ENCODE peak calls at places on chromosomes 5 and 9, in eight cellular contexts. One of them, this sample, is unnamed.

GRCh38 chr9:108951578-108951977 is 17.4 kb downstream of the ABITRAM start:
- DNase-seq in heart right ventricle: no peak
- DNase-seq in cardiac muscle cell: no peak
- DNase-seq in uterus: no peak
- DNase-seq in fibroblast of lung: no peak
- DNase-seq in CD8-positive, alpha-beta T cell: no peak
- DNase-seq in tibial nerve: no peak
- DNase-seq in IMR-90: peak; percentile 1
- DNase-seq in this sample: no peak

GRCh38 chr9:16207161-16207560 is 654.3 kb downstream of the CCDC171 start:
- DNase-seq in IMR-90: peak; percentile 74
- DNase-seq in uterus: peak; percentile 71
- DNase-seq in CD8-positive, alpha-beta T cell: no peak
- DNase-seq in fibroblast of lung: peak; percentile 71
- DNase-seq in heart right ventricle: peak; percentile 36
- DNase-seq in tibial nerve: peak; percentile 57
- DNase-seq in cardiac muscle cell: no peak
- DNase-seq in this sample: no peak

GRCh38 chr9:111301195-111301594 is 28.8 kb downstream of the OR2K2 start:
- DNase-seq in tibial nerve: no peak
- DNase-seq in cardiac muscle cell: no peak
- DNase-seq in uterus: no peak
- DNase-seq in IMR-90: peak; percentile 67
- DNase-seq in heart right ventricle: no peak
- DNase-seq in fibroblast of lung: peak; percentile 70
- DNase-seq in CD8-positive, alpha-beta T cell: no peak
- DNase-seq in this sample: no peak

GRCh38 chr5:142966146-142966455 is 195.9 kb downstream of the ARHGAP26 start:
- DNase-seq in fibroblast of lung: no peak
- DNase-seq in CD8-positive, alpha-beta T cell: no peak
- DNase-seq in cardiac muscle cell: no peak
- DNase-seq in uterus: no peak
- DNase-seq in heart right ventricle: no peak
- DNase-seq in tibial nerve: no peak
- DNase-seq in IMR-90: no peak
- DNase-seq in this sample: no peak

GRCh38 chr5:134948929-134949328 is 18.8 kb upstream of the CATSPER3 start:
- DNase-seq in uterus: peak; percentile 66
- DNase-seq in cardiac muscle cell: no peak
- DNase-seq in tibial nerve: peak; percentile 12
- DNase-seq in heart right ventricle: no peak
- DNase-seq in CD8-positive, alpha-beta T cell: no peak
- DNase-seq in IMR-90: peak; percentile 48
- DNase-seq in fibroblast of lung: peak; percentile 42
- DNase-seq in this sample: no peak

GRCh38 chr9:120925535-120926396 is 830 bp downstream of the TRAF1 start:
- DNase-seq in heart right ventricle: no peak
- DNase-seq in uterus: no peak
- DNase-seq in fibroblast of lung: peak; percentile 85
- DNase-seq in CD8-positive, alpha-beta T cell: peak; percentile 73
- DNase-seq in cardiac muscle cell: no peak
- DNase-seq in tibial nerve: no peak
- DNase-seq in IMR-90: peak; percentile 99
- DNase-seq in this sample: no peak

GRCh38 chr9:4174781-4175180 is 125.1 kb downstream of the GLIS3 start:
- DNase-seq in fibroblast of lung: no peak
- DNase-seq in IMR-90: no peak
- DNase-seq in heart right ventricle: no peak
- DNase-seq in tibial nerve: no peak
- DNase-seq in uterus: no peak
- DNase-seq in cardiac muscle cell: no peak
- DNase-seq in CD8-positive, alpha-beta T cell: no peak
- DNase-seq in this sample: no peak

GRCh38 chr9:5582835-5583195 is 46.1 kb upstream of the RIC1 start:
- DNase-seq in CD8-positive, alpha-beta T cell: peak; percentile 13
- DNase-seq in IMR-90: peak; percentile 89
- DNase-seq in fibroblast of lung: peak; percentile 85
- DNase-seq in tibial nerve: peak; percentile 46
- DNase-seq in heart right ventricle: no peak
- DNase-seq in uterus: peak; percentile 23
- DNase-seq in cardiac muscle cell: no peak
- DNase-seq in this sample: no peak

GRCh38 chr9:132519033-132519432 is 63.4 kb upstream of the BARHL1 start:
- DNase-seq in cardiac muscle cell: no peak
- DNase-seq in IMR-90: no peak
- DNase-seq in heart right ventricle: no peak
- DNase-seq in tibial nerve: no peak
- DNase-seq in fibroblast of lung: no peak
- DNase-seq in CD8-positive, alpha-beta T cell: no peak
- DNase-seq in uterus: no peak
- DNase-seq in this sample: no peak

GRCh38 chr5:114412509-114413171 is 50.8 kb downstream of the KCNN2 start:
- DNase-seq in CD8-positive, alpha-beta T cell: no peak
- DNase-seq in fibroblast of lung: peak; percentile 97
- DNase-seq in IMR-90: peak; percentile 97
- DNase-seq in uterus: no peak
- DNase-seq in heart right ventricle: no peak
- DNase-seq in cardiac muscle cell: no peak
- DNase-seq in tibial nerve: no peak
- DNase-seq in this sample: no peak

GRCh38 chr5:121915765-121916164 is 46.0 kb upstream of the SRFBP1 start:
- DNase-seq in fibroblast of lung: no peak
- DNase-seq in heart right ventricle: no peak
- DNase-seq in tibial nerve: no peak
- DNase-seq in CD8-positive, alpha-beta T cell: no peak
- DNase-seq in cardiac muscle cell: no peak
- DNase-seq in uterus: no peak
- DNase-seq in IMR-90: no peak
- DNase-seq in this sample: no peak

GRCh38 chr5:2549354-2549753 is 202.1 kb downstream of the IRX2 start:
- DNase-seq in fibroblast of lung: no peak
- DNase-seq in heart right ventricle: no peak
- DNase-seq in IMR-90: no peak
- DNase-seq in tibial nerve: no peak
- DNase-seq in uterus: no peak
- DNase-seq in cardiac muscle cell: no peak
- DNase-seq in CD8-positive, alpha-beta T cell: no peak
- DNase-seq in this sample: no peak

GRCh38 chr5:61809651-61810050 is 477.6 kb downstream of the ZSWIM6 start:
- DNase-seq in cardiac muscle cell: no peak
- DNase-seq in tibial nerve: no peak
- DNase-seq in IMR-90: no peak
- DNase-seq in fibroblast of lung: no peak
- DNase-seq in heart right ventricle: no peak
- DNase-seq in uterus: no peak
- DNase-seq in CD8-positive, alpha-beta T cell: no peak
- DNase-seq in this sample: no peak

GRCh38 chr9:130042406-130042930 is 521 bp downstream of the FNBP1 start:
- DNase-seq in heart right ventricle: peak; percentile 42
- DNase-seq in uterus: peak; percentile 41
- DNase-seq in CD8-positive, alpha-beta T cell: peak; percentile 44
- DNase-seq in tibial nerve: no peak
- DNase-seq in cardiac muscle cell: peak; percentile 56
- DNase-seq in IMR-90: no peak
- DNase-seq in fibroblast of lung: no peak
- DNase-seq in this sample: no peak

GRCh38 chr9:89153618-89154017 is 25.0 kb downstream of the SHC3 start:
- DNase-seq in heart right ventricle: no peak
- DNase-seq in cardiac muscle cell: no peak
- DNase-seq in IMR-90: peak; percentile 94
- DNase-seq in CD8-positive, alpha-beta T cell: no peak
- DNase-seq in tibial nerve: no peak
- DNase-seq in fibroblast of lung: peak; percentile 64
- DNase-seq in uterus: no peak
- DNase-seq in this sample: peak; percentile 63

GRCh38 chr9:110509787-110510186 is 69.8 kb downstream of the SVEP1 start:
- DNase-seq in uterus: no peak
- DNase-seq in IMR-90: no peak
- DNase-seq in cardiac muscle cell: no peak
- DNase-seq in heart right ventricle: no peak
- DNase-seq in fibroblast of lung: no peak
- DNase-seq in tibial nerve: no peak
- DNase-seq in CD8-positive, alpha-beta T cell: no peak
- DNase-seq in this sample: no peak

GRCh38 chr5:112419050-112419595 is at the start of gene EPB41L4A:
- DNase-seq in tibial nerve: no peak
- DNase-seq in cardiac muscle cell: peak; percentile 73
- DNase-seq in fibroblast of lung: peak; percentile 3
- DNase-seq in CD8-positive, alpha-beta T cell: no peak
- DNase-seq in IMR-90: no peak
- DNase-seq in uterus: peak; percentile 19
- DNase-seq in heart right ventricle: peak; percentile 55
- DNase-seq in this sample: no peak

GRCh38 chr9:123062306-123063171 is 29.1 kb downstream of the GPR21 start:
- DNase-seq in heart right ventricle: no peak
- DNase-seq in uterus: no peak
- DNase-seq in CD8-positive, alpha-beta T cell: no peak
- DNase-seq in tibial nerve: no peak
- DNase-seq in IMR-90: no peak
- DNase-seq in fibroblast of lung: no peak
- DNase-seq in cardiac muscle cell: no peak
- DNase-seq in this sample: no peak
- TF ChIP-seq CTCF in heart right ventricle: no peak
- TF ChIP-seq CTCF in uterus: no peak
- TF ChIP-seq CTCF in CD8-positive, alpha-beta T cell: no peak
- TF ChIP-seq CTCF in tibial nerve: no peak
- TF ChIP-seq CTCF in IMR-90: no peak
- TF ChIP-seq CTCF in fibroblast of lung: no peak
- TF ChIP-seq CTCF in cardiac muscle cell: no peak
- TF ChIP-seq CTCF in this sample: no peak

GRCh38 chr5:117561531-117561930 is 986.9 kb upstream of the SEMA6A start:
- DNase-seq in uterus: no peak
- DNase-seq in fibroblast of lung: no peak
- DNase-seq in tibial nerve: no peak
- DNase-seq in heart right ventricle: no peak
- DNase-seq in IMR-90: no peak
- DNase-seq in CD8-positive, alpha-beta T cell: no peak
- DNase-seq in cardiac muscle cell: no peak
- DNase-seq in this sample: no peak
- H3K4me3 ChIP-seq in uterus: no peak overlapping the region
- H3K4me3 ChIP-seq in fibroblast of lung: no peak overlapping the region
- H3K4me3 ChIP-seq in tibial nerve: no peak overlapping the region
- H3K4me3 ChIP-seq in heart right ventricle: no peak overlapping the region
- H3K4me3 ChIP-seq in IMR-90: no peak overlapping the region
- H3K4me3 ChIP-seq in CD8-positive, alpha-beta T cell: no peak overlapping the region
- H3K4me3 ChIP-seq in cardiac muscle cell: no peak overlapping the region
- H3K4me3 ChIP-seq in this sample: no peak overlapping the region

GRCh38 chr5:154365823-154366222 is 80.0 kb upstream of the SAP30L start:
- DNase-seq in uterus: no peak
- DNase-seq in heart right ventricle: no peak
- DNase-seq in tibial nerve: no peak
- DNase-seq in fibroblast of lung: peak; percentile 21
- DNase-seq in cardiac muscle cell: no peak
- DNase-seq in CD8-positive, alpha-beta T cell: no peak
- DNase-seq in IMR-90: peak; percentile 58
- DNase-seq in this sample: no peak
- H3K27ac ChIP-seq in uterus: no peak overlapping the region
- H3K27ac ChIP-seq in heart right ventricle: no peak overlapping the region
- H3K27ac ChIP-seq in tibial nerve: no peak overlapping the region
- H3K27ac ChIP-seq in fibroblast of lung: peak overlapping the region; percentile 6
- H3K27ac ChIP-seq in cardiac muscle cell: no peak overlapping the region
- H3K27ac ChIP-seq in CD8-positive, alpha-beta T cell: no peak overlapping the region
- H3K27ac ChIP-seq in IMR-90: peak overlapping the region; percentile 5
- H3K27ac ChIP-seq in this sample: no peak overlapping the region

GRCh38 chr9:69532359-69532758 is 139.8 kb downstream of the APBA1 start:
- DNase-seq in cardiac muscle cell: no peak
- DNase-seq in CD8-positive, alpha-beta T cell: no peak
- DNase-seq in heart right ventricle: no peak
- DNase-seq in IMR-90: peak; percentile 35
- DNase-seq in tibial nerve: no peak
- DNase-seq in uterus: no peak
- DNase-seq in fibroblast of lung: no peak
- DNase-seq in this sample: no peak

GRCh38 chr9:69535911-69536310 is 136.3 kb downstream of the APBA1 start:
- DNase-seq in fibroblast of lung: peak; percentile 9
- DNase-seq in IMR-90: peak; percentile 68
- DNase-seq in uterus: no peak
- DNase-seq in CD8-positive, alpha-beta T cell: no peak
- DNase-seq in tibial nerve: no peak
- DNase-seq in cardiac muscle cell: no peak
- DNase-seq in heart right ventricle: no peak
- DNase-seq in this sample: no peak

DNA sequence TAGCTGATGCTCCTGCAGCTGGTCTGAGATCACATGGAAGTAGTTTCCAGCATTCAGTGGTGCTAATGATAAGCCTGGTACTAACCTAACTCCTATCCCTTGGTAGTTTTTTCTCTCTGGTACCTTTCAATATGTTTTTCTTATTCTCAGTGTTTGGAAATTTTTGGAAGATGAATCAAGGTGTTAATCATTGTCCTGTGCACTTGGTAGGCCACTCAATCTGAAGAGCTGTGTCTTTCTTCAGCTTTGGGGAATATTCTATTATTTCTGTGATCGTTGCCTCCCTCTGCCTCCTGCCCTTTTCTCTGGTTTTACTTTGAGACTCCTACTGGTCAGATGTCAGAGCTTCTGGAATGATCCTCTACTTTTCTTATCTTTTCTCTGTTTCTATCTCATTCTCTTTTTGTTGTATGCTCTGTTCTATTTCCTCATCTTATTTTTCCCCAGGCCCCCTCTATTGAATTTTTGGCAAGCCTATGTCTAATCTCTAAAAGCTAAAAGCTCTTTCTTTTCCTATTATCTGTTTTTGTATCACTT is 136.8 kb downstream of the APBA1 start:
- DNase-seq in CD8-positive, alpha-beta T cell: no peak
- DNase-seq in cardiac muscle cell: no peak
- DNase-seq in heart right ventricle: no peak
- DNase-seq in uterus: no peak
- DNase-seq in IMR-90: peak; percentile 4
- DNase-seq in tibial nerve: no peak
- DNase-seq in fibroblast of lung: no peak
- DNase-seq in this sample: no peak
- TF ChIP-seq CTCF in CD8-positive, alpha-beta T cell: no peak
- TF ChIP-seq CTCF in cardiac muscle cell: no peak
- TF ChIP-seq CTCF in heart right ventricle: no peak
- TF ChIP-seq CTCF in uterus: no peak
- TF ChIP-seq CTCF in IMR-90: no peak
- TF ChIP-seq CTCF in tibial nerve: no peak
- TF ChIP-seq CTCF in fibroblast of lung: no peak
- TF ChIP-seq CTCF in this sample: no peak

GRCh38 chr9:33163433-33164137 is 3.6 kb downstream of the B4GALT1 start:
- DNase-seq in uterus: no peak
- DNase-seq in fibroblast of lung: no peak
- DNase-seq in tibial nerve: no peak
- DNase-seq in cardiac muscle cell: no peak
- DNase-seq in IMR-90: no peak
- DNase-seq in CD8-positive, alpha-beta T cell: no peak
- DNase-seq in heart right ventricle: no peak
- DNase-seq in this sample: no peak
- H3K4me3 ChIP-seq in uterus: no peak overlapping the region
- H3K4me3 ChIP-seq in fibroblast of lung: peak overlapping the region; percentile 80
- H3K4me3 ChIP-seq in tibial nerve: peak overlapping the region; percentile 99
- H3K4me3 ChIP-seq in cardiac muscle cell: no peak overlapping the region
- H3K4me3 ChIP-seq in IMR-90: no peak overlapping the region
- H3K4me3 ChIP-seq in CD8-positive, alpha-beta T cell: peak overlapping the region; percentile 28
- H3K4me3 ChIP-seq in heart right ventricle: peak overlapping the region; percentile 74
- H3K4me3 ChIP-seq in this sample: no peak overlapping the region